ENCODE peak calls at places on chromosomes 5 and 9, in ten cellular contexts. O, U, Z, D, H, L, M, J, A and W are unnamed samples.

GRCh38 chr5:66807743-66808142 is 211.6 kb downstream of the MAST4 start:
- DNase-seq in O (peak), U (no peak), Z (no peak), D (no peak), H (no peak), L (peak), M (no peak), J (no peak), A (no peak), W (peak)

GRCh38 chr5:14838396-14839319 is 32.9 kb downstream of the ANKH start:
- DNase-seq in O (no peak), U (no peak), Z (no peak), D (no peak), H (no peak), L (no peak), M (no peak), J (no peak), A (no peak), W (no peak)

GRCh38 chr5:159163027-159163699 is 46.2 kb downstream of the RNF145 start:
- DNase-seq in O (no peak), U (peak), Z (no peak), D (no peak), H (no peak), L (no peak), M (no peak), J (no peak), A (no peak), W (peak)

GRCh38 chr5:50967388-50968039 is 301.1 kb downstream of the PARP8 start:
- DNase-seq in O (peak), U (no peak), Z (no peak), D (no peak), H (peak), L (no peak), M (no peak), J (no peak), A (no peak), W (no peak)

GRCh38 chr9:121743441-121744001 is 92.1 kb downstream of the DAB2IP start:
- DNase-seq in O (peak), U (peak), Z (peak), D (no peak), H (peak), L (peak), M (no peak), J (peak), A (peak), W (peak)

GRCh38 chr9:98726735-98727134 is 18.0 kb upstream of the GABBR2 start:
- DNase-seq in O (no peak), U (no peak), Z (no peak), D (no peak), H (no peak), L (peak), M (no peak), J (peak), A (no peak), W (peak)

GRCh38 chr9:72305102-72305546 is 59.9 kb downstream of the ZFAND5 start:
- DNase-seq in O (peak), U (no peak), Z (peak), D (peak), H (peak), L (peak), M (no peak), J (peak), A (peak), W (peak)

GRCh38 chr5:14250094-14250777 is 107.1 kb downstream of the TRIO start:
- DNase-seq in O (peak), U (no peak), Z (peak), D (no peak), H (peak), L (peak), M (no peak), J (peak), A (peak), W (peak)

GRCh38 chr5:138454121-138454520 is 11.2 kb upstream of the EGR1 start:
- DNase-seq in O (no peak), U (no peak), Z (peak), D (no peak), H (no peak), L (no peak), M (no peak), J (no peak), A (no peak), W (no peak)

GRCh38 chr5:3606121-3606831 is 10.6 kb downstream of the IRX1 start:
- DNase-seq in O (peak), U (no peak), Z (no peak), D (no peak), H (peak), L (no peak), M (no peak), J (no peak), A (no peak), W (no peak)

GRCh38 chr9:131234799-131235479 is 41.4 kb downstream of the FAM78A start:
- DNase-seq in O (no peak), U (no peak), Z (no peak), D (no peak), H (no peak), L (no peak), M (no peak), J (no peak), A (no peak), W (no peak)
- H3K4me3 ChIP-seq in O (no peak), U (no peak), Z (no peak), D (no peak), H (no peak), L (no peak), M (no peak), J (no peak), A (no peak), W (no peak)

GRCh38 chr5:121962943-121963342 is 1.2 kb downstream of the SRFBP1 start:
- DNase-seq in O (no peak), U (no peak), Z (no peak), D (no peak), H (no peak), L (no peak), M (no peak), J (no peak), A (no peak), W (no peak)

GRCh38 chr5:121963409-121963808 is 1.6 kb downstream of the SRFBP1 start:
- DNase-seq in O (no peak), U (no peak), Z (no peak), D (no peak), H (no peak), L (no peak), M (no peak), J (no peak), A (no peak), W (no peak)

GRCh38 chr5:121969660-121970295 is 8.0 kb downstream of the SRFBP1 start:
- DNase-seq in O (no peak), U (no peak), Z (no peak), D (no peak), H (no peak), L (peak), M (no peak), J (no peak), A (no peak), W (no peak)

GRCh38 chr5:121968910-121969607 is 7.3 kb downstream of the SRFBP1 start:
- DNase-seq in O (no peak), U (peak), Z (no peak), D (no peak), H (no peak), L (peak), M (no peak), J (no peak), A (no peak), W (peak)

DNA sequence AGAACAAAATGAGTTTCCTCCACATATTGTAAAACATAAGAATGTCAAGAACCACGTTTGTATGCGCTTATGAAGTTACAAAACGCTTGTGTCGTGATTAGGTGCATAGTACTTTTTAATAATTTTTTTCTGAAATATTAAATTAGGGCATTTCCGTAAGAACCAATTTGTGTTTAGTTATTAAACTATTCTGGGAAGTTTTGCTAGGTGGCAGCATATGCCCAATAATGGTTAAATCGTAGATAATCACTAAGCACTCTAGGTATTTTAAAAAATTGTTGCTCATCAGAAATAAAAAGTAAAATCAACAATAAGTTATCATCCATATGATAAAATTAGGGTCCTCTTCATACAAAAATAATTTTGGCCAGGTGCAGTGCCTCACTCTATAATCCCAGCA is 5.4 kb downstream of the SRFBP1 start:
- DNase-seq in O (no peak), U (no peak), Z (no peak), D (no peak), H (no peak), L (peak), M (no peak), J (no peak), A (no peak), W (no peak)
- TF ChIP-seq CTCF in O (peak), U (peak), Z (peak), D (peak), H (peak), L (no peak), M (no peak), J (no peak), A (peak), W (peak)

DNA sequence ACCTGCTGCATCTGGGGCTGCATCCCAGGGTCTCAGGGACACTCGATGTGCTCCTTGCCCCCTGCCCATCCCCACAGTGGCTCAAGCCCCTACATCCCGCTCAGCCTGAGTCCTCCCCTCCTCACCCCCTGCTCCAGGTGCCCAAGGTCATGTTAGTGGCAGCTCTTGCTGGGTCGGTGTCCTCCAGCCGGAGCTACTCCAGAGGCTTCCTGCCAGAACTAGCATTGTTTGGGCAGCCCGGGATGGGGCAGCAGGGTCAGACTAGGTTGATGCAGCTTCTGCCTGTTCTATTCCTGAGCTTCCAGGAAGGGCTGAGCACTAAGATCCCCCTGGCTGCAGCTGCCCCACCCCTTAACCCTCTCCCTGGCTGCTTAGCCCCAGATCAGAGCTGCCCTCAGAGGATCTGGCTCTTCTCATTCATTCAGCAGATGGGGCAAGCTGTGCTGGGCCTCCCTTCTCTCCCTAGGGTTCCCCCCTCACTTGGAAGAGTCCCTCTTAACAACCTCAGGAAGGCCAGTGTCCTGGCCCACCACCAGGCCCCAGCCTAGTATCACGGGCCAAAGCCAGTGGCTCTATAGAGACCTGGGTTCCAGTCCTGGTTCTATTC is 712 bp downstream of the RGS14 start:
- DNase-seq in O (no peak), U (no peak), Z (peak), D (no peak), H (no peak), L (no peak), M (no peak), J (no peak), A (no peak), W (no peak)
- H3K4me3 ChIP-seq in O (no peak), U (no peak), Z (peak), D (peak), H (no peak), L (no peak), M (peak), J (peak), A (no peak), W (no peak)

GRCh38 chr5:6436715-6437340 is 11.8 kb upstream of the UBE2QL1 start:
- DNase-seq in O (no peak), U (no peak), Z (no peak), D (no peak), H (no peak), L (no peak), M (no peak), J (no peak), A (no peak), W (no peak)

GRCh38 chr5:6431214-6432195 is 17.2 kb upstream of the UBE2QL1 start:
- DNase-seq in O (no peak), U (no peak), Z (no peak), D (no peak), H (peak), L (no peak), M (no peak), J (no peak), A (no peak), W (no peak)

GRCh38 chr5:6432206-6432605 is 16.5 kb upstream of the UBE2QL1 start:
- DNase-seq in O (no peak), U (no peak), Z (no peak), D (no peak), H (peak), L (no peak), M (no peak), J (no peak), A (no peak), W (no peak)

GRCh38 chr5:6434737-6435136 is 13.9 kb upstream of the UBE2QL1 start:
- DNase-seq in O (no peak), U (no peak), Z (no peak), D (no peak), H (peak), L (no peak), M (no peak), J (no peak), A (no peak), W (no peak)

GRCh38 chr5:6435356-6435755 is 13.3 kb upstream of the UBE2QL1 start:
- DNase-seq in O (no peak), U (no peak), Z (peak), D (no peak), H (peak), L (no peak), M (no peak), J (no peak), A (no peak), W (no peak)
- TF ChIP-seq CTCF in O (peak), U (no peak), Z (peak), D (no peak), H (peak), L (peak), M (no peak), J (peak), A (no peak), W (peak)

GRCh38 chr5:33854733-33855151 is 37.0 kb downstream of the ADAMTS12 start:
- DNase-seq in O (no peak), U (no peak), Z (no peak), D (no peak), H (no peak), L (peak), M (no peak), J (no peak), A (no peak), W (no peak)

GRCh38 chr5:33848554-33848953 is 43.2 kb downstream of the ADAMTS12 start:
- DNase-seq in O (no peak), U (no peak), Z (no peak), D (no peak), H (no peak), L (no peak), M (no peak), J (no peak), A (no peak), W (no peak)

GRCh38 chr5:33852837-33853236 is 39.0 kb downstream of the ADAMTS12 start:
- DNase-seq in O (no peak), U (no peak), Z (no peak), D (no peak), H (no peak), L (no peak), M (no peak), J (no peak), A (no peak), W (no peak)

GRCh38 chr5:33852327-33852726 is 39.5 kb downstream of the ADAMTS12 start:
- DNase-seq in O (no peak), U (no peak), Z (no peak), D (no peak), H (no peak), L (peak), M (no peak), J (no peak), A (no peak), W (no peak)

DNA sequence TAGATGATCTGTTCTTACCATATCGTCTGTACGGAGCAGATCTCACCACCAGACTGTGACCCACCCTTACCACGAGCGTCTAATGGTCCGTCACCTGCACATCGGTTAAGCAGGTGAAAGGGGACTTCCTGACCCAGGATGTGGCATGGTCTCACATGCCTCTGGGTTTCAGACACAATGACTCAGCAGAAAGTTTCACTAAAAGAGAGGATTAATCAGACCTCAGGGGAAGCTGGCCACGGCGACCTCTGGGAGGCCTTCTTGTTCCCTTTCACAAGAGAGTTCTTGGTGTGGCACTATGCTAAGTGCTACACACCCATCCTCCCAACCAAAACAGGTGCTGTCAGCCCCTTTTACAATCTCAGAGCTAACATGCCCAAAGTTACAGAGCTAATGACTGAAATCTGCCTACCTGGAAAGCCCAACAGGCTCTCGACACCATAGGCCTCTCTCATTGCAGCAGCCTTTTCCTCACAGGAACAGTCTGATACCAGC is 41.6 kb downstream of the ADAMTS12 start:
- DNase-seq in O (no peak), U (no peak), Z (no peak), D (no peak), H (peak), L (peak), M (no peak), J (no peak), A (no peak), W (no peak)
- H3K4me3 ChIP-seq in O (no peak), U (no peak), Z (no peak), D (no peak), H (no peak), L (no peak), M (no peak), J (no peak), A (no peak), W (no peak)